ENCODE peak calls at places on chromosomes 11 and 22, in seven cellular contexts. J is hepatocyte, D is neural progenitor cell, K is H9, P is HCT116, G is fibroblast of lung, X is HepG2. B is an unnamed sample.

GRCh38 chr11:104033134-104033533 is 3.3 kb upstream of the DDI1 start:
- DNase-seq in J (peak; percentile 72), D (no peak), K (no peak), P (no peak), G (peak; percentile 87), X (peak; percentile 73), B (peak; percentile 50)

GRCh38 chr11:11117730-11118129 is 235.3 kb downstream of the CSNK2A3 start:
- DNase-seq in J (no peak), D (no peak), K (no peak), P (no peak), G (no peak), X (no peak), B (no peak)

GRCh38 chr11:7593476-7593875 is 79.7 kb downstream of the PPFIBP2 start:
- DNase-seq in J (no peak), D (no peak), K (no peak), P (no peak), G (no peak), X (no peak), B (no peak)

GRCh38 chr11:444397-445144 is 2.8 kb upstream of the ANO9 start:
- DNase-seq in J (peak; percentile 74), D (no peak), K (no peak), P (no peak), G (peak; percentile 19), X (no peak), B (no peak)

GRCh38 chr11:9613830-9614762 is 40.6 kb downstream of the WEE1 start:
- DNase-seq in J (peak; percentile 94), D (peak; percentile 89), K (peak; percentile 81), P (peak; percentile 69), G (peak; percentile 73), X (peak; percentile 60), B (peak; percentile 66)

GRCh38 chr11:120663142-120663541 is 151.6 kb downstream of the GRIK4 start:
- DNase-seq in J (no peak), D (no peak), K (no peak), P (no peak), G (no peak), X (no peak), B (no peak)

GRCh38 chr11:76810151-76810853 is 27.1 kb downstream of the TSKU start:
- DNase-seq in J (no peak), D (no peak), K (no peak), P (peak; percentile 15), G (peak; percentile 54), X (no peak), B (no peak)

GRCh38 chr11:35144103-35144741 is 5.3 kb downstream of the CD44 start:
- DNase-seq in J (no peak), D (no peak), K (no peak), P (no peak), G (peak; percentile 73), X (no peak), B (peak; percentile 69)

GRCh38 chr11:101128571-101129202 is 926 bp downstream of the PGR start:
- DNase-seq in J (peak; percentile 5), D (peak; percentile 36), K (peak; percentile 43), P (no peak), G (no peak), X (no peak), B (no peak)

GRCh38 chr11:79661373-79661772 is 220.5 kb upstream of the TENM4 start:
- DNase-seq in J (no peak), D (no peak), K (no peak), P (no peak), G (no peak), X (no peak), B (no peak)

GRCh38 chr11:115941481-115941993 is 437.3 kb upstream of the CADM1 start:
- DNase-seq in J (no peak), D (no peak), K (no peak), P (no peak), G (peak; percentile 93), X (no peak), B (peak; percentile 59)

GRCh38 chr22:17742528-17742902 is 31.8 kb downstream of the BID start:
- DNase-seq in J (peak; percentile 89), D (peak; percentile 92), K (peak; percentile 92), P (peak; percentile 59), G (peak; percentile 69), X (peak; percentile 63), B (peak; percentile 48)

GRCh38 chr11:74506823-74507222 is 13.3 kb upstream of the LIPT2 start:
- DNase-seq in J (no peak), D (no peak), K (no peak), P (no peak), G (no peak), X (no peak), B (no peak)

GRCh38 chr22:47193606-47194316 is 431.3 kb downstream of the TBC1D22A start:
- DNase-seq in J (no peak), D (no peak), K (no peak), P (no peak), G (no peak), X (no peak), B (no peak)

GRCh38 chr22:19770349-19771220 is 10.0 kb downstream of the TBX1 start:
- DNase-seq in J (no peak), D (no peak), K (no peak), P (no peak), G (no peak), X (no peak), B (no peak)

GRCh38 chr11:18527512-18527911 is 770 bp upstream of the TSG101 start:
- DNase-seq in J (peak; percentile 14), D (no peak), K (no peak), P (no peak), G (peak; percentile 10), X (no peak), B (no peak)

GRCh38 chr11:75626692-75627536 is 41.9 kb downstream of the MAP6 start:
- DNase-seq in J (no peak), D (peak; percentile 47), K (no peak), P (no peak), G (no peak), X (no peak), B (no peak)

GRCh38 chr11:110655967-110656366 is 56.3 kb downstream of the ARHGAP20 start:
- DNase-seq in J (no peak), D (no peak), K (no peak), P (no peak), G (no peak), X (no peak), B (no peak)
- H3K4me2 ChIP-seq in J (no peak overlapping the region), D (no peak overlapping the region), K (no peak overlapping the region), P (no peak overlapping the region), G (no peak overlapping the region), X (no peak overlapping the region), B (no peak overlapping the region)

DNA sequence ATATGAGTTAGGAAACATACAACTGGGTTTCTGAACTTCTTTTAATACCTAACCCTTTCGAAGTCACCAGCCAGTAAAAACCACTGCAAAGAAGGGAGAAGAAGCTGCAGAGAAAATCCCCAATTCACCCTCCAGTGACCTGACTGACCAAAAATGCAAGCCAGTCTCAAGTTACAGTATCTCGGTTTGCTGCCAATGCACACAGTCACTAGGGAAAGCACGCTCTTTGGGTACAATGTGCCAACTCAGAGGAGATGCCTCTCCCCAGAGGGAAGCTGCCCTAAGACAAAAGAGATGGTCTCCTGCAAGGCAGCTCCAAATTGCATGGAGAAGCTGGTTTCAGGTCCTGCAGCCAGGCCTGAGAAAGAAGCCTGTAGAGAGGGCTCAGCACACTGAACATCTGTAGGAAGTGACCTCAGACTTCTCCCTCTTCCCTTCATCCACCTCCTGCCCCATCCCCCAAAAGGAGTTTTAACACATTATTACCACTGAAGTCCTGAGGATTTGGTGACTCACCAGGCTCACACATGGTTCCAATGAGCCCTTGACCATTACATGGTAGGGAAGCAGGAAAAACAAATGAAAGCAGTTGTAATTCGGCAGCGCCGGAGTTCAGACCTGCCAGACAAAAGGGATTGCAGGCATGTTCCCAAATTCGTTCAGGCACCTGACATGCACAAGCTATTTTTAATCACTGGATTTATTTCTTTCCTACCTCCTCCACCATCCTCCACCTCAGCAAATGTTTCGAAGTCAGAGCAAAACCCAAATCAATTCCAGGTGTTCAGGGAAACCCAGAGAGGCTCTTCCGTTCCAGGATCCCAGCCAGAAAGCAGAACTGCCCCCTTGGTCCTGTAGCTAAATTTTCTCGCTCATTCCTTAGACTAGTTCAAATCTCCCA is 90.1 kb downstream of the ETS1 start:
- DNase-seq in J (peak; percentile 73), D (no peak), K (peak; percentile 29), P (peak; percentile 83), G (peak; percentile 98), X (no peak), B (peak; percentile 97)
- H3K4me1 ChIP-seq in J (peaks cover 35% of the 10 kb centered on the region), D (peaks cover 11% of the 10 kb centered on the region), K (peaks cover 7% of the 10 kb centered on the region), P (peaks cover 21% of the 10 kb centered on the region), G (peaks cover 67% of the 10 kb centered on the region), X (no peaks in the 10 kb centered on the region), B (peaks cover 79% of the 10 kb centered on the region)

GRCh38 chr22:20836987-20837823 is 21.4 kb downstream of the PI4KA start:
- DNase-seq in J (no peak), D (no peak), K (no peak), P (no peak), G (no peak), X (no peak), B (no peak)
- H3K4me2 ChIP-seq in J (no peak overlapping the region), D (no peak overlapping the region), K (no peak overlapping the region), P (no peak overlapping the region), G (no peak overlapping the region), X (no peak overlapping the region), B (no peak overlapping the region)

GRCh38 chr22:36739185-36739584 is 35.6 kb upstream of the CACNG2 start:
- DNase-seq in J (no peak), D (no peak), K (no peak), P (no peak), G (no peak), X (no peak), B (no peak)
- H3K4me1 ChIP-seq in J (no peaks in the 10 kb centered on the region), D (no peaks in the 10 kb centered on the region), K (no peaks in the 10 kb centered on the region), P (no peaks in the 10 kb centered on the region), G (no peaks in the 10 kb centered on the region), X (no peaks in the 10 kb centered on the region), B (no peaks in the 10 kb centered on the region)

GRCh38 chr11:36361472-36361871 is 65.4 kb downstream of the PRR5L start:
- DNase-seq in J (no peak), D (no peak), K (no peak), P (no peak), G (no peak), X (no peak), B (peak; percentile 65)
- H3K4me2 ChIP-seq in J (peak overlapping the region; percentile 71), D (peak overlapping the region; percentile 59), K (peak overlapping the region; percentile 32), P (no peak overlapping the region), G (peak overlapping the region; percentile 62), X (no peak overlapping the region), B (peak overlapping the region; percentile 64)

GRCh38 chr11:118441770-118442169 is 5.5 kb downstream of the KMT2A start:
- DNase-seq in J (no peak), D (peak; percentile 29), K (no peak), P (no peak), G (no peak), X (no peak), B (no peak)
- H3K4me1 ChIP-seq in J (peaks cover 20% of the 10 kb centered on the region), D (peaks cover 59% of the 10 kb centered on the region), K (peaks cover 4% of the 10 kb centered on the region), P (peaks cover 10% of the 10 kb centered on the region), G (peaks cover 8% of the 10 kb centered on the region), X (peaks cover 49% of the 10 kb centered on the region), B (peaks cover 40% of the 10 kb centered on the region)

B was measured in PC-9.